ENCODE peak calls at places on chromosome 22, in nine cellular contexts. D is GM13976; N is CD8-positive, alpha-beta T cell; T is brain microvascular endothelial cell; O is tibial artery; P is Panc1; X is astrocyte of the spinal cord; Y is WTC11; Q is left ventricle myocardium inferior. J is an unnamed sample.

GRCh38 chr22:48483764-48484528 is 1343.7 kb downstream of the BRD1 start:
- DNase-seq in P (no peak), X (no peak), T (no peak), O (no peak), D (no peak), N (no peak), Q (no peak), Y (no peak), J (no peak)

GRCh38 chr22:39242809-39243442 is 1.9 kb downstream of the PDGFB start:
- DNase-seq in N (no peak), D (no peak), P (no peak), T (no peak), X (no peak), O (no peak), Y (peak), Q (no peak), J (no peak)

GRCh38 chr22:39290724-39291161 is 28.7 kb downstream of the RPL3 start:
- DNase-seq in P (no peak), T (peak), O (no peak), Q (peak), Y (no peak), X (peak), D (no peak), N (no peak), J (peak)

GRCh38 chr22:40668611-40669390 is 10.5 kb upstream of the MCHR1 start:
- DNase-seq in T (peak), O (no peak), D (no peak), X (peak), Q (no peak), Y (no peak), N (no peak), P (no peak), J (no peak)

GRCh38 chr22:32758866-32759385 is 42.6 kb upstream of the TIMP3 start:
- DNase-seq in P (no peak), T (no peak), O (no peak), X (no peak), Q (no peak), D (no peak), N (no peak), Y (no peak), J (no peak)

GRCh38 chr22:44648821-44649566 is 53.0 kb upstream of the PRR5 start:
- DNase-seq in D (no peak), X (no peak), Q (no peak), Y (no peak), P (no peak), T (peak), O (peak), N (no peak), J (no peak)

GRCh38 chr22:30922151-30922611 is 46.4 kb downstream of the MORC2 start:
- DNase-seq in Q (peak), Y (no peak), T (peak), X (peak), D (peak), P (peak), O (no peak), N (peak), J (peak)

GRCh38 chr22:45254789-45255261 is 14.1 kb upstream of the KIAA0930 start:
- DNase-seq in N (no peak), X (no peak), T (no peak), P (no peak), D (peak), Q (no peak), Y (no peak), O (no peak), J (no peak)

GRCh38 chr22:24540470-24540869 is 14.5 kb downstream of the GUCD1 start:
- DNase-seq in D (no peak), P (no peak), Y (no peak), N (no peak), T (no peak), X (no peak), Q (no peak), O (no peak), J (no peak)

GRCh38 chr22:18024276-18024939 is at the start of gene MICAL3:
- DNase-seq in O (no peak), D (peak), T (no peak), N (peak), Y (peak), X (peak), Q (peak), P (no peak), J (peak)

GRCh38 chr22:31734512-31734911 is 15.4 kb downstream of the PRR14L start:
- DNase-seq in D (no peak), P (no peak), O (no peak), N (no peak), Q (no peak), Y (no peak), T (peak), X (peak), J (no peak)

GRCh38 chr22:19909350-19910179 is 32.0 kb upstream of the COMT start:
- DNase-seq in O (peak), P (peak), D (peak), Y (peak), N (peak), X (peak), T (peak), Q (peak), J (peak)

GRCh38 chr22:19912236-19912999 is 29.2 kb upstream of the COMT start:
- DNase-seq in Y (no peak), N (no peak), P (no peak), T (no peak), O (no peak), X (no peak), D (no peak), Q (no peak), J (no peak)

GRCh38 chr22:19911540-19912235 is 29.9 kb upstream of the COMT start:
- DNase-seq in Q (no peak), O (no peak), T (no peak), X (no peak), N (no peak), Y (no peak), P (no peak), D (no peak), J (no peak)

GRCh38 chr22:19913337-19913936 is 28.1 kb upstream of the COMT start:
- DNase-seq in O (no peak), Y (no peak), T (no peak), X (no peak), N (no peak), Q (no peak), D (no peak), P (no peak), J (no peak)

DNA sequence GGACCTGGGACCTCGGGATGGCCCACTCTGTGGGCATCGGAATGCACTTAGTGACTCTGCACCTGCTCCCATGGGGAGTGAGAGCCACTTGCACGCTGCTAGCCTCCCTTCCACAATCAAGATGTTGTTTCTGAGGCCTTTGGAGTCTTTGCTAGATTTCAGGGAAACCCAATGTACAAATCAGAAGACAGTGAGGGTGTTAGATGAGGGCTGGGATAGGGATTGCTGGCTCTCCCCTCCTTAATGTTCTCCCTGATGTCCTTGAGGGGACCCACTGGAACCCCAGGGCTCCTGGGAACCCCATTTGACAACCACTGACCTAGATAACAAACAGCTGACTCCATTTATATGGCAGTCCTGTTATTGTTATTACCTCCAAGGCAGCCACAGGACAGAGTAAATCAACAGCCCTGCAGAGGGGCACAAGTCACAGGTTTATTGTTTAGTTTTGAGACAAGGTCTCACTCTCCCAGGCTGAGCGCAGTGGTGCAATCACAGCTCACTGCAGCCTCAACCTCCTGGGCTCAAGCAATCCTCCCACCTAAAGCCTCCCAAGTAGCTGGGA is 31.3 kb upstream of the COMT start:
- DNase-seq in X (no peak), Y (no peak), P (no peak), O (no peak), T (no peak), Q (no peak), D (no peak), N (no peak), J (no peak)
- TF ChIP-seq CTCF in X (no peak), Y (no peak), P (peak), O (no peak), T (no peak), Q (peak), D (no peak), N (peak), J (no peak)

GRCh38 chr22:42562684-42563083 is 8.9 kb downstream of the SERHL2 start:
- DNase-seq in D (no peak), Q (no peak), T (no peak), P (no peak), Y (no peak), N (no peak), X (no peak), O (no peak), J (no peak)

GRCh38 chr22:42562282-42562681 is 8.5 kb downstream of the SERHL2 start:
- DNase-seq in Y (no peak), X (no peak), N (no peak), D (peak), Q (no peak), T (no peak), O (no peak), P (no peak), J (peak)

GRCh38 chr22:42561856-42562255 is 8.1 kb downstream of the SERHL2 start:
- DNase-seq in Y (no peak), D (no peak), Q (no peak), O (no peak), N (no peak), P (no peak), T (no peak), X (no peak), J (no peak)

GRCh38 chr22:42560381-42560780 is 6.6 kb downstream of the SERHL2 start:
- DNase-seq in P (no peak), X (no peak), D (peak), Y (no peak), Q (no peak), N (no peak), O (no peak), T (no peak), J (no peak)

DNA sequence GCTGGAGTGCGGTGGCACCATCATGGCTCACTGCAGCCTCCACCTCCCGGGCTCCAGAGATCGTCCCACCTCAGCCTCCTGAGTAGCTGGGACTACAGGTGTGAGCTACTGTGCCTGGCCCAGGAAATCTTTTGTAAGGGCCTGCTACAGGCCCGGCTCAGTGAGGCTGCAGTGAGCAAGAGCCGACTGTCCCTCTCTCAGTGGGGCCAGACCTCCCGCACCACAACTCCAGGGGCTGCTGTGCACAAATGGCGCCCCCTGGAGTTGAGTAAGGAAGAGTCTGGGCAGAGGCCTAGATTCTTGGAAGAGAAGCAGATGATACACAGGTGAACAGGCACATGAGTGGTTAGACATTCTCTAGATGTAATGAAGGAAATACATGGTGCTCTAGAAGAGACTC is 7.0 kb downstream of the SERHL2 start:
- DNase-seq in O (no peak), N (no peak), X (peak), Q (no peak), D (peak), Y (peak), P (no peak), T (no peak), J (no peak)
- TF ChIP-seq CTCF in O (peak), N (peak), X (peak), Q (peak), D (peak), Y (peak), P (no peak), T (peak), J (peak)

DNA sequence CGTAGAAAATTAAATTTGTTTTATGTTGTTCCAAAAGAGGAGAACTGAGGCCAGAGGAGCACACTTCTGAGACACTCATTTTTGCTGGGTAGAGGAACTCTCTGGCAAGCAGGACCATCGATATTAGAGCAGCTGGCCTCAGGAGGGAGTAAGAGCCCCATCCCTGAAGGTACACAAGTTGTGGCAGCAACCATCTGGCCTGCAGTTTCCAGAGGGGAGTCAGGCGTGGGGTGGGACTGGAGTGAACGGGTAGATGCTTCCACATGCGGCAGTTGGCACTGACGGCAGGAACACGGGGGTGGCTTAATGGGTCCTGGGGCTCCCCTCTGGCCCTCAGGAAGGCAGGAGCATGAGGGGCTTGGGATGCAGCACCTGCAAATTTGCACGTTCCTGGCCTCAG is 13.2 kb upstream of the SSTR3 start:
- DNase-seq in P (no peak), D (no peak), Q (no peak), X (no peak), N (no peak), Y (no peak), T (no peak), O (no peak), J (no peak)
- TF ChIP-seq CTCF in P (no peak), D (peak), Q (no peak), X (peak), N (no peak), Y (no peak), T (peak), O (no peak), J (peak)

GRCh38 chr22:49768511-49768910 is 59.2 kb downstream of the BRD1 start:
- DNase-seq in Q (peak), T (no peak), N (no peak), O (no peak), Y (peak), D (no peak), X (no peak), P (no peak), J (no peak)
- TF ChIP-seq CTCF in Q (no peak), T (no peak), N (no peak), O (no peak), Y (no peak), D (no peak), X (no peak), P (no peak), J (no peak)

GRCh38 chr22:22591348-22592299 is 32.6 kb upstream of the PRAME start:
- DNase-seq in Y (no peak), X (no peak), O (no peak), D (no peak), T (no peak), Q (no peak), P (no peak), N (no peak), J (no peak)
- TF ChIP-seq CTCF in Y (no peak), X (no peak), O (no peak), D (no peak), T (peak), Q (no peak), P (peak), N (no peak), J (no peak)

DNA sequence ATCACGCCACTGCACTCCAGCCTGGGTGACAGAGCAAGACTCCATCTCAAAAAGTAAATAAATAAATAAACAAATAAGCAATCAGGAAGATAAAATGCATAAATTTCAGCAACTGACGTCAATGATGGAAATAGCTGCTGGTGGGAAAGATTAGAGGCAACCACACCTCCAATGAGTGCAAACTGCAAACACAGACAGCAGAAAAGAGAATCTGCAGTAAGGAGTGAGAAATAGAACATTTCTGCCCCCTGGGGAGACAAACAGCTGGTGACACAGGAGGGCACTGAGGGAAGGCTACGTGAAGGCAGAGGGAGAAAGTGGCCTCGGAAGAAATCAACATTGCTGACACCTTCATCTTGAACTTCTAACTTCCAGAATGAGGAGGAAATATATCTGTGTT is 6.5 kb downstream of the PI4KA start:
- DNase-seq in T (no peak), O (no peak), D (no peak), Y (no peak), P (no peak), N (no peak), Q (no peak), X (no peak), J (no peak)
- TF ChIP-seq CTCF in T (no peak), O (no peak), D (no peak), Y (no peak), P (no peak), N (no peak), Q (no peak), X (no peak), J (peak)

GRCh38 chr22:28808716-28809355 is 8.5 kb upstream of the XBP1 start:
- DNase-seq in O (no peak), Q (no peak), D (no peak), Y (no peak), T (no peak), X (no peak), P (no peak), N (no peak), J (no peak)
- TF ChIP-seq CTCF in O (no peak), Q (no peak), D (no peak), Y (no peak), T (no peak), X (no peak), P (no peak), N (no peak), J (no peak)

GRCh38 chr22:20127318-20127868 is 4.2 kb upstream of the ZDHHC8 start:
- DNase-seq in X (no peak), Q (no peak), T (no peak), N (no peak), Y (no peak), P (no peak), O (no peak), D (no peak), J (no peak)

GRCh38 chr22:20123364-20124082 is 6.5 kb upstream of the TRMT2A start:
- DNase-seq in P (no peak), O (no peak), Q (no peak), X (no peak), D (no peak), T (no peak), Y (no peak), N (no peak), J (no peak)

GRCh38 chr22:20126284-20127029 is 5.1 kb upstream of the ZDHHC8 start:
- DNase-seq in Q (no peak), P (no peak), N (no peak), T (no peak), D (no peak), O (no peak), Y (no peak), X (no peak), J (no peak)

GRCh38 chr22:20124083-20124787 is 7.2 kb upstream of the TRMT2A start:
- DNase-seq in T (no peak), N (no peak), P (no peak), O (no peak), X (no peak), Q (no peak), D (no peak), Y (no peak), J (no peak)

DNA sequence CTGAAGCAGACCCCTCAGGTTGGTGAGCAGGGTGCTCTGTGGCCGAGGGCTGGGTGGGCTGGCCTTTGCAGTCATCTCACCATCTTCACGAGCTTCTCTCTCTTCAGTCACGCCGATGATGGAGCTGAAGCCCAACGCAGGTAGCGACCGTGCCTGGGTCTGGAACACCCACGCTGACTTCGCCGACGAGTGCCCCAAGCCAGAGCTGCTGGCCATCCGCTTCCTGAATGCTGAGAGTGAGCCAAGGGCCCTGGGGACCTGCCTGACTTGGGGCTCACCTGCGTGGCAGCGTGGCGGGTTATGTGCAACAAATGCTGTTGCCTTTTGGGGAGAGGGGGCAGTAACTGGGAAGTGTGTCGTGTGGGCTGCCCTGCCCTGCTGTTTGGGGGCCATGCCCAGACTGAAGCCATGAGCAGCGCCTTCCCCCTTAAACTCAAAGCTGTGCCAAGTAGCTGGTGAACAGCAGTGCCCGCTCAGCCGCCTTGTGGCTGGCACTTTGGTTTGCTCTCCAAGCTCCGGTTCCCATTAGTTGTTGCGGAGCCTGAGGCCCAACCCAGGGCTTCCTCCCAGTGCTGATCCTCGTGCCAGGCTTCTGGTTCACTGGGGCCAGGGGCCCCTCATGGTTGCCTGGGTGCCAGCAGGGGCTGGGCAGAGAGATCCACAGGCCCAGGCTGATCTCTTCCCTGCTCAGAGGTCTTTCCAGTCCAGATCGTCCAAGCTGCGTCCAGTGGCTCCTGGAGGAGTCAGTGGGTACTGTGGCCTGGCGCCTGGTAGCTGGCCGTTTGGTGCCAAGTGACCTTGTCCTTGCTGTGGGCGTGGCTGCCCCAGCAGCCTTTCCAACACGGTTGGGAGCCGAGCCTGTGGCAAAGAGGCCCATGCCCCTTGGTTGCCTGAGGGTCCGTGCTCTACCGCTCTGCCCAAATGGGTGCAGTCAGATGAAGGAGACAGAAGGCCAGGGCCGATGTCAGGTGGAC is 6.1 kb upstream of the ZDHHC8 start:
- DNase-seq in N (no peak), Y (no peak), O (no peak), P (no peak), X (no peak), T (no peak), Q (no peak), D (no peak), J (no peak)
- TF ChIP-seq CTCF in N (no peak), Y (no peak), O (no peak), P (no peak), X (no peak), T (no peak), Q (no peak), D (no peak), J (no peak)

GRCh38 chr22:50622723-50623327 is 5.1 kb downstream of the ARSA start:
- DNase-seq in N (no peak), X (no peak), P (no peak), T (no peak), Y (no peak), O (no peak), Q (no peak), D (no peak), J (no peak)

GRCh38 chr22:50621491-50621880 is 6.5 kb downstream of the ARSA start:
- DNase-seq in N (peak), O (no peak), Y (no peak), P (no peak), X (no peak), D (peak), Q (no peak), T (no peak), J (peak)

GRCh38 chr22:50624347-50625130 is 3.4 kb downstream of the ARSA start:
- DNase-seq in N (no peak), D (no peak), Y (no peak), T (no peak), O (no peak), Q (no peak), X (no peak), P (no peak), J (no peak)

GRCh38 chr22:50620861-50621490 is 7.0 kb downstream of the ARSA start:
- DNase-seq in O (no peak), N (peak), P (no peak), Y (no peak), D (peak), T (no peak), X (peak), Q (no peak), J (peak)

GRCh38 chr22:50621948-50622722 is 5.8 kb downstream of the ARSA start:
- DNase-seq in Y (no peak), T (no peak), D (peak), Q (no peak), N (no peak), X (no peak), P (no peak), O (no peak), J (no peak)
- TF ChIP-seq CTCF in Y (no peak), T (peak), D (peak), Q (no peak), N (peak), X (peak), P (peak), O (no peak), J (peak)

J was measured in GM13977.